ENCODE peak calls at places on chromosome 18, in five cellular contexts. F, A, N, U and L are unnamed samples.

GRCh38 chr18:37836071-37836470 is 270.5 kb upstream of the CELF4 start:
- DNase-seq in F (no peak), A (no peak), N (no peak), U (no peak), L (no peak)

GRCh38 chr18:41922171-41922570 is 32.9 kb upstream of the PIK3C3 start:
- DNase-seq in F (no peak), A (no peak), N (no peak), U (no peak), L (no peak)

GRCh38 chr18:42675810-42676209 is 439.7 kb downstream of the RIT2 start:
- DNase-seq in F (no peak), A (no peak), N (no peak), U (no peak), L (no peak)

GRCh38 chr18:62354171-62354570 is 29.1 kb downstream of the TNFRSF11A start:
- DNase-seq in F (no peak), A (no peak), N (no peak), U (no peak), L (no peak)

GRCh38 chr18:11154369-11154982 is 5.1 kb upstream of the PIEZO2 start:
- DNase-seq in F (peak), A (peak), N (peak), U (peak), L (no peak)

GRCh38 chr18:13320891-13321425 is 102.4 kb downstream of the LDLRAD4 start:
- DNase-seq in F (no peak), A (no peak), N (no peak), U (no peak), L (no peak)

GRCh38 chr18:50466634-50467033 is 91.8 kb downstream of the SKA1 start:
- DNase-seq in F (no peak), A (no peak), N (no peak), U (no peak), L (no peak)

GRCh38 chr18:79394438-79395307 is 1.1 kb upstream of the NFATC1 start:
- DNase-seq in F (no peak), A (no peak), N (no peak), U (no peak), L (no peak)

GRCh38 chr18:78208052-78208451 is 771.6 kb upstream of the SALL3 start:
- DNase-seq in F (no peak), A (no peak), N (no peak), U (no peak), L (no peak)

GRCh38 chr18:27599202-27599829 is 414.2 kb upstream of the CHST9 start:
- DNase-seq in F (peak), A (peak), N (no peak), U (peak), L (no peak)

GRCh38 chr18:12005542-12006487 is 24.5 kb downstream of the IMPA2 start:
- DNase-seq in F (no peak), A (no peak), N (no peak), U (no peak), L (no peak)

GRCh38 chr18:75336767-75337166 is 90.7 kb downstream of the SMIM21 start:
- DNase-seq in F (no peak), A (no peak), N (no peak), U (no peak), L (no peak)

GRCh38 chr18:28875059-28875458 is 698.1 kb upstream of the CDH2 start:
- DNase-seq in F (no peak), A (no peak), N (no peak), U (no peak), L (no peak)

GRCh38 chr18:7221424-7222155 is 9.3 kb upstream of the LRRC30 start:
- DNase-seq in F (peak), A (peak), N (peak), U (peak), L (peak)

GRCh38 chr18:41771971-41772370 is 183.1 kb upstream of the PIK3C3 start:
- DNase-seq in F (no peak), A (no peak), N (no peak), U (no peak), L (no peak)

GRCh38 chr18:55504808-55505207 is 83.2 kb downstream of the TCF4 start:
- DNase-seq in F (no peak), A (no peak), N (no peak), U (no peak), L (no peak)

GRCh38 chr18:24212939-24213338 is 74.1 kb downstream of the CABYR start:
- DNase-seq in F (peak), A (no peak), N (no peak), U (peak), L (no peak)

GRCh38 chr18:65753520-65753919 is 2.7 kb downstream of the CDH7 start:
- DNase-seq in F (no peak), A (peak), N (no peak), U (peak), L (peak)

GRCh38 chr18:34929336-34929780 is 111.9 kb upstream of the MAPRE2 start:
- DNase-seq in F (peak), A (no peak), N (no peak), U (peak), L (no peak)

GRCh38 chr18:69599377-69599776 is 198.7 kb downstream of the DOK6 start:
- DNase-seq in F (no peak), A (no peak), N (no peak), U (no peak), L (no peak)

GRCh38 chr18:26133652-26134051 is at the start of gene PSMA8:
- DNase-seq in F (no peak), A (no peak), N (no peak), U (no peak), L (no peak)

GRCh38 chr18:44520981-44521672 is 159.6 kb upstream of the SETBP1 start:
- DNase-seq in F (no peak), A (no peak), N (no peak), U (no peak), L (no peak)

GRCh38 chr18:61400016-61400630 is 66.9 kb downstream of the CDH20 start:
- DNase-seq in F (no peak), A (no peak), N (no peak), U (no peak), L (no peak)

GRCh38 chr18:111292-112014 is 46.9 kb upstream of the USP14 start:
- DNase-seq in F (no peak), A (peak), N (no peak), U (peak), L (no peak)

GRCh38 chr18:56804395-56804794 is 153.2 kb downstream of the WDR7 start:
- DNase-seq in F (no peak), A (no peak), N (no peak), U (no peak), L (no peak)

GRCh38 chr18:51227660-51228059 is 30.2 kb upstream of the MEX3C start:
- DNase-seq in F (no peak), A (no peak), N (no peak), U (no peak), L (no peak)

GRCh38 chr18:2933995-2934394 is 78.9 kb downstream of the LPIN2 start:
- DNase-seq in F (no peak), A (no peak), N (no peak), U (no peak), L (no peak)

GRCh38 chr18:2935438-2936192 is 77.3 kb downstream of the LPIN2 start:
- DNase-seq in F (no peak), A (no peak), N (no peak), U (no peak), L (no peak)

DNA sequence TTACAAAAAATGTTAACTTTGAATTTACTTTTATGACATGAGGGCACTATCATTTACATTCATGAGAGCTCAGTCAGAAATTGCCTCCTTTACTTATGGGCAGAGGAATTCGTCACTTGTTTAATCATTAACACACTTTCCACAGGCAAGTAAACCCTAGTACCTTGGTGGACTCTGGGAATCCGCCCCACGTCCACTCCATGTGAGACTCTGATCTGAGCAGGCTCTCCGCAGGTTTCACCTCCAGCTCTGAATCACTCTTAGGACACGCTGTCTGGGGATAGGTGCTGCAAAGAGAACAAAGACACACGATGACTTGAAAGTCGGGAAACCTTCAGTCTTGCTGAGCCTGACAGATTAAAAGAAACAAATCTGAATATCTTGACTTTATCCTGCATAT is 73.6 kb downstream of the LPIN2 start:
- DNase-seq in F (no peak), A (no peak), N (no peak), U (peak), L (no peak)
- TF ChIP-seq ZNF274 in F (no peak), A (no peak), N (no peak), U (no peak), L (no peak)

GRCh38 chr18:48943333-48943732 is 7.4 kb downstream of the SMAD7 start:
- DNase-seq in F (no peak), A (no peak), N (no peak), U (no peak), L (no peak)
- H3K4me3 ChIP-seq in F (no peak), A (no peak), N (peak), U (peak), L (peak)

GRCh38 chr18:53796042-53796729 is 428.3 kb downstream of the MBD2 start:
- DNase-seq in F (no peak), A (no peak), N (no peak), U (peak), L (no peak)
- TF ChIP-seq ZNF274 in F (no peak), A (no peak), N (no peak), U (no peak), L (no peak)

GRCh38 chr18:23191952-23192662 is 56.8 kb downstream of the CABLES1 start:
- DNase-seq in F (no peak), A (no peak), N (no peak), U (no peak), L (no peak)
- H3K4me3 ChIP-seq in F (no peak), A (no peak), N (no peak), U (no peak), L (no peak)

DNA sequence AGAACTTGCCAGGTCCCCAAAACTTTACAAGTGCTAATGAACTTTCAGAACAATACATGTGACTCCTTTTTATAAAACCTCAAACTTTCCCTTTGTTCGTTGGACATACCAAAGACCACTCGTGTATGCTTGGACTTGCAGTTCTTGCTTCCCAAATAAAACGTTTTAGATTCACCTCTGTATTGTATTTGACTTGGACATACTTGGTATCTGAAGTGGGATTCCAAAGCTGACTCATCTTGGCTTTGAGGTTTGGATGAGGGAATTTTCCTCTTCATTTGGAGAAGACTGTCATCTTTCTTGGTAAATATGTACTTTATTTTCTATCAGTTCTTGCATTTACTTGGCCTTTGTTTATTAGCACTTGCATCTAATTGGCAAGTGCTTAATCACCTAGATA is 8.0 kb upstream of the CYB5A start:
- DNase-seq in F (no peak), A (no peak), N (no peak), U (peak), L (no peak)
- TF ChIP-seq ZNF274 in F (no peak), A (no peak), N (no peak), U (no peak), L (no peak)

DNA sequence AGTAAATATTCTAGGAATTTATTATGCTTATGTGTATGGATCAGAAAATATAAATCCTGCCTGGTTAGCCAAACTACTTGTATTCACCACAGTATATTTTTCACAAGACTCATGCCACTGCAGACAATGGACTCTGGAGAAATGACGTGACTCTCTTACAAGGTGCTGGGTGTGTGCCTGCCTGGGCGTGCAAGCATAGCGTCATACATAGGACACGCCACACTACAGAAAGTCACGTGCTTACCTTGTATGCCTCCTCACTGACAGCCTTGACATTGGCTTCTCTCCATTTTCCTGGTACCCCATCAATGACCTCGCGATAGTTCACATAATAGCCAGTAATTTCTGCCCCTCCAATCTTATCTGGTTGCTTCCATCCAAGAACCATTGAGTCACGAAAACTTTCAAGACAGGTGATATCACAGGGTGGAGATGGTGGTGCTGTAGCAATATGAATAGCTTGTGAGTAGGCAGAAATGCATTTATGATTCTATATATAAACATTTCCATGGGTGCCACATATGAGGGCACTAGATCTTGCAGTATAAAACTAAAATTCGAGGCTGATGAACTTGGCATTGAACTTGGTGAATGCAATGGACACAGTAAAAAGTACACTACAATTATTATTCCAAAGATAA is 93.2 kb downstream of the MYOM1 start:
- DNase-seq in F (no peak), A (no peak), N (no peak), U (no peak), L (no peak)
- H3K4me3 ChIP-seq in F (no peak), A (no peak), N (no peak), U (no peak), L (no peak)